ENCODE peak calls at places on chromosomes 12 and 14, in six cellular contexts. K is substantia nigra; E is aorta; J is stimulated activated CD8-positive, alpha-beta memory T cell treated with anti-CD3 and anti-CD28 coated beads, Interleukin-4, amount 100 ng/mL, for 24 hours; H is IMR-90; W is AG04450. Y is an unnamed sample.

GRCh38 chr12:70466753-70467152 is 100.7 kb downstream of the KCNMB4 start:
- DNase-seq in K (no peak), E (no peak), J (no peak), H (no peak), W (no peak), Y (no peak)

GRCh38 chr14:26286066-26286791 is 311.6 kb downstream of the NOVA1 start:
- DNase-seq in K (no peak), E (no peak), J (no peak), H (peak; percentile 13), W (no peak), Y (peak; percentile 59)

GRCh38 chr12:103505371-103506236 is 9.8 kb upstream of the C12orf42 start:
- DNase-seq in K (no peak), E (no peak), J (peak; percentile 34), H (no peak), W (no peak), Y (no peak)

GRCh38 chr12:120439646-120440247 is 1.8 kb downstream of the COX6A1 start:
- DNase-seq in K (no peak), E (no peak), J (peak; percentile 59), H (peak; percentile 54), W (no peak), Y (peak; percentile 37)

GRCh38 chr12:27535318-27535717 is 11.3 kb downstream of the PPFIBP1 start:
- DNase-seq in K (no peak), E (no peak), J (no peak), H (no peak), W (no peak), Y (no peak)

GRCh38 chr12:46518184-46518583 is 145.6 kb upstream of the SLC38A2 start:
- DNase-seq in K (no peak), E (peak; percentile 32), J (no peak), H (no peak), W (no peak), Y (no peak)

GRCh38 chr12:54398995-54399793 is 14.7 kb upstream of the ZNF385A start:
- DNase-seq in K (peak; percentile 35), E (peak; percentile 95), J (peak; percentile 74), H (peak; percentile 78), W (peak; percentile 61), Y (peak; percentile 57)

GRCh38 chr12:29288031-29288430 is 92.9 kb downstream of the ERGIC2 start:
- DNase-seq in K (no peak), E (no peak), J (no peak), H (no peak), W (no peak), Y (no peak)

GRCh38 chr12:125856366-125856765 is 791.1 kb downstream of the AACS start:
- DNase-seq in K (no peak), E (no peak), J (no peak), H (no peak), W (no peak), Y (no peak)

GRCh38 chr14:84969501-84969900 is 560.4 kb upstream of the FLRT2 start:
- DNase-seq in K (no peak), E (no peak), J (no peak), H (no peak), W (no peak), Y (no peak)

GRCh38 chr12:82833461-82833860 is 146.8 kb downstream of the TMTC2 start:
- DNase-seq in K (no peak), E (no peak), J (no peak), H (no peak), W (no peak), Y (no peak)

GRCh38 chr12:91633734-91634357 is 451.2 kb upstream of the DCN start:
- DNase-seq in K (no peak), E (peak; percentile 60), J (no peak), H (no peak), W (no peak), Y (no peak)

GRCh38 chr14:53932966-53933365 is 23.7 kb downstream of the BMP4 start:
- DNase-seq in K (no peak), E (no peak), J (no peak), H (no peak), W (no peak), Y (no peak)

GRCh38 chr12:25812295-25812694 is 146.2 kb upstream of the RASSF8 start:
- DNase-seq in K (no peak), E (no peak), J (no peak), H (no peak), W (no peak), Y (no peak)

GRCh38 chr14:31090872-31091764 is 64.9 kb upstream of the STRN3 start:
- DNase-seq in K (no peak), E (no peak), J (no peak), H (peak; percentile 97), W (peak; percentile 77), Y (no peak)

GRCh38 chr12:110585231-110585799 is 2.2 kb upstream of the PPTC7 start:
- DNase-seq in K (no peak), E (no peak), J (no peak), H (peak; percentile 32), W (no peak), Y (no peak)

GRCh38 chr12:108369736-108370396 is 30.8 kb upstream of the CMKLR1 start:
- DNase-seq in K (no peak), E (no peak), J (no peak), H (no peak), W (no peak), Y (no peak)

GRCh38 chr14:68309631-68310030 is 483.2 kb downstream of the ZFP36L1 start:
- DNase-seq in K (no peak), E (no peak), J (no peak), H (no peak), W (no peak), Y (no peak)

GRCh38 chr14:46818147-46818546 is 166.6 kb upstream of the RPL10L start:
- DNase-seq in K (no peak), E (no peak), J (no peak), H (no peak), W (no peak), Y (peak; percentile 84)

GRCh38 chr14:94474581-94475031 is 1.4 kb downstream of the SERPINA9 start:
- DNase-seq in K (no peak), E (no peak), J (no peak), H (peak; percentile 25), W (no peak), Y (no peak)

GRCh38 chr12:96194901-96195844 is 998 bp downstream of the ELK3 start:
- DNase-seq in K (no peak), E (no peak), J (peak; percentile 53), H (peak; percentile 91), W (peak; percentile 61), Y (no peak)

GRCh38 chr12:132842449-132843045 is 13.9 kb upstream of the GOLGA3 start:
- DNase-seq in K (no peak), E (no peak), J (no peak), H (no peak), W (no peak), Y (no peak)

GRCh38 chr12:26878661-26879119 is 45.7 kb upstream of the ITPR2 start:
- DNase-seq in K (no peak), E (peak; percentile 77), J (no peak), H (no peak), W (no peak), Y (peak; percentile 9)

GRCh38 chr12:24838531-24838950 is 110.4 kb downstream of the BCAT1 start:
- DNase-seq in K (no peak), E (no peak), J (no peak), H (peak; percentile 87), W (peak; percentile 74), Y (no peak)

GRCh38 chr12:116137318-116137717 is 140.2 kb downstream of the MED13L start:
- DNase-seq in K (no peak), E (no peak), J (no peak), H (no peak), W (no peak), Y (no peak)

Y was measured in NCI-H748 treated with DMSO at 0.1 percent for 48 hours.